ENCODE peak calls at places on chromosomes 3 and 15, in six cellular contexts. Q, N, V, G, H and M are unnamed samples. For H3K27me3 and H3K4me1, the result is how much of the 10 kb centered on the place peaks cover.

GRCh38 chr3:40523781-40524180 is 979 bp upstream of the ZNF621 start:
- DNase-seq in Q (no peak), N (no peak), V (peak), G (no peak), H (no peak), M (no peak)

GRCh38 chr3:181564222-181564621 is 147.5 kb upstream of the SOX2 start:
- DNase-seq in Q (no peak), N (no peak), V (no peak), G (no peak), H (no peak), M (no peak)

GRCh38 chr3:59341441-59341840 is 291.6 kb upstream of the CFAP20DC start:
- DNase-seq in Q (no peak), N (no peak), V (no peak), G (no peak), H (no peak), M (no peak)

GRCh38 chr15:38890194-38890593 is 325.6 kb upstream of the RASGRP1 start:
- DNase-seq in Q (no peak), N (no peak), V (no peak), G (no peak), H (no peak), M (no peak)

GRCh38 chr3:4995500-4996053 is 16.3 kb downstream of the BHLHE40 start:
- DNase-seq in Q (peak), N (peak), V (peak), G (no peak), H (peak), M (no peak)

GRCh38 chr3:195282982-195283381 is 12.0 kb upstream of the XXYLT1 start:
- DNase-seq in Q (no peak), N (peak), V (no peak), G (no peak), H (no peak), M (no peak)

GRCh38 chr3:23580337-23580736 is 225.4 kb upstream of the UBE2E1 start:
- DNase-seq in Q (peak), N (no peak), V (peak), G (no peak), H (peak), M (no peak)

GRCh38 chr3:61582287-61582686 is 20.9 kb downstream of the PTPRG start:
- DNase-seq in Q (no peak), N (no peak), V (no peak), G (no peak), H (no peak), M (no peak)

GRCh38 chr3:87856126-87856525 is 202.7 kb downstream of the CGGBP1 start:
- DNase-seq in Q (peak), N (no peak), V (peak), G (no peak), H (no peak), M (no peak)

GRCh38 chr3:175007316-175007715 is 148.2 kb downstream of the NAALADL2 start:
- DNase-seq in Q (no peak), N (no peak), V (no peak), G (no peak), H (no peak), M (no peak)

GRCh38 chr3:43423142-43423541 is 136.8 kb downstream of the SNRK start:
- DNase-seq in Q (peak), N (no peak), V (peak), G (peak), H (peak), M (no peak)

GRCh38 chr15:80367094-80367493 is 37.1 kb upstream of the ARNT2 start:
- DNase-seq in Q (peak), N (no peak), V (peak), G (no peak), H (no peak), M (no peak)

GRCh38 chr3:189394599-189395121 is 222.9 kb downstream of the TPRG1 start:
- DNase-seq in Q (no peak), N (no peak), V (no peak), G (no peak), H (no peak), M (no peak)

GRCh38 chr15:40108061-40108854 is 421 bp downstream of the BMF start:
- DNase-seq in Q (peak), N (peak), V (peak), G (peak), H (peak), M (no peak)

GRCh38 chr15:94844533-94845390 is 613.4 kb downstream of the MCTP2 start:
- DNase-seq in Q (peak), N (peak), V (no peak), G (peak), H (peak), M (no peak)

GRCh38 chr15:23629234-23629805 is 18.3 kb downstream of the MAGEL2 start:
- DNase-seq in Q (no peak), N (no peak), V (peak), G (no peak), H (peak), M (no peak)

GRCh38 chr3:108297636-108298035 is 1.3 kb downstream of the HHLA2 start:
- DNase-seq in Q (no peak), N (no peak), V (no peak), G (peak), H (no peak), M (no peak)

GRCh38 chr15:68354923-68355322 is 77.0 kb downstream of the ITGA11 start:
- DNase-seq in Q (peak), N (no peak), V (peak), G (no peak), H (peak), M (no peak)

GRCh38 chr3:66989241-66989640 is 8.9 kb upstream of the KBTBD8 start:
- DNase-seq in Q (peak), N (no peak), V (no peak), G (no peak), H (no peak), M (no peak)

GRCh38 chr3:71305246-71306206 is 278.0 kb downstream of the FOXP1 start:
- DNase-seq in Q (peak), N (peak), V (peak), G (peak), H (peak), M (peak)

GRCh38 chr3:188947983-188948657 is 223.7 kb upstream of the TPRG1 start:
- DNase-seq in Q (peak), N (peak), V (peak), G (peak), H (peak), M (no peak)

GRCh38 chr15:59701880-59702279 is 12.8 kb upstream of the BNIP2 start:
- DNase-seq in Q (no peak), N (no peak), V (no peak), G (no peak), H (no peak), M (no peak)

GRCh38 chr3:187227658-187228258 is 30.5 kb downstream of the RTP1 start:
- DNase-seq in Q (peak), N (no peak), V (peak), G (no peak), H (peak), M (no peak)

GRCh38 chr3:139629033-139629432 is 48.7 kb downstream of the NMNAT3 start:
- DNase-seq in Q (peak), N (no peak), V (peak), G (no peak), H (no peak), M (no peak)

GRCh38 chr15:33963831-33964664 is 4.2 kb upstream of the CHRM5 start:
- DNase-seq in Q (peak), N (no peak), V (peak), G (no peak), H (peak), M (no peak)

GRCh38 chr3:13079051-13079450 is 5.8 kb upstream of the IQSEC1 start:
- DNase-seq in Q (no peak), N (no peak), V (no peak), G (no peak), H (no peak), M (no peak)
- H3K27me3 ChIP-seq in Q (under half), N (under half), V (under half), G (under half), H (under half), M (under half)

GRCh38 chr3:37259291-37259690 is 84.9 kb upstream of the LRRFIP2 start:
- DNase-seq in Q (no peak), N (no peak), V (no peak), G (no peak), H (no peak), M (no peak)

GRCh38 chr3:37257581-37257980 is 83.2 kb upstream of the LRRFIP2 start:
- DNase-seq in Q (no peak), N (no peak), V (no peak), G (no peak), H (no peak), M (no peak)

GRCh38 chr3:37255990-37256308 is 81.6 kb upstream of the LRRFIP2 start:
- DNase-seq in Q (no peak), N (no peak), V (no peak), G (no peak), H (peak), M (no peak)

GRCh38 chr3:37254316-37254715 is 79.9 kb upstream of the LRRFIP2 start:
- DNase-seq in Q (no peak), N (no peak), V (no peak), G (no peak), H (no peak), M (no peak)

DNA sequence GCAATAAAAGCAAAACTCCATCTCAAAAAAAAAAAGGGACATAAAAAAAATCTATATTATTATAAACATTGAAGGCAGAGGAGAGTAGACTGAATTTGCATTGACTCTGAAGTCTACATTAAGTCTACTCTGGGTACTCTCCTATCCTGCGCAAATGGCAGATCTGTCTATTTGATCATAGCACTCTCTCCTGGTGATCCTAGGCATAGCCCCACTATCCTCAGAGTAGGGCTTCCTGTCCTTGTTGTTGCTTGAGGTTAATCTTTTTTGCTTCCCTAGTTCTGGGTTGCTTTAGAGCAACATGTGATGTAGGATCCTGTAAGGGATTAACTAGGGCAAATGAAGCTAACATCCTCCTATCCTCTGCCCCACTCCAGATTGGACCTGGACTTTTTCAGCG is 82.1 kb upstream of the LRRFIP2 start:
- DNase-seq in Q (no peak), N (no peak), V (peak), G (no peak), H (no peak), M (no peak)
- TF ChIP-seq CTCF in Q (peak), N (no peak), V (peak), G (peak), H (no peak), M (no peak)

DNA sequence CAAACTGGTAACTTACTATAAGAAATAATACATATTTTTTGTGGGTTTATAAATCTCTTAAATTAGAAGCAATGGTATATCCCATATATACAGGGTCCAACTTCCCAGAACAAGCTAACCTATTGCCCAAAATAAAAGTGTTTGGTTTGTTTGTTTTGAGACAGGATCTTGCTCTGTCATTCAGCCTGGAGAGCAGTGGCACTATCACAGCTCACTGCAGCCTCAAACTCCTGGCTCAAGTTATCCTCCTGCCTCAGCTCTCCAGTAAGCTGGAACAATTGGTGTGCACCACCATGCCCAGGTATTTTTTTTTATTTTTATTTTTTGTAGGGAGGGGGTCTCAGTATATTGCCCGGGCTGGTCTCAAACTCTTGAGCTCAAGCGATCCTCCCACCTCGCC is 135.3 kb downstream of the TFDP2 start:
- DNase-seq in Q (no peak), N (no peak), V (no peak), G (no peak), H (no peak), M (no peak)
- H3K4me1 ChIP-seq in Q (under half), N (under half), V (under half), G (under half), H (under half), M (under half)

GRCh38 chr15:70385052-70385451 is 287.3 kb upstream of the TLE3 start:
- DNase-seq in Q (no peak), N (no peak), V (no peak), G (no peak), H (no peak), M (no peak)

GRCh38 chr15:70387993-70388392 is 290.3 kb upstream of the TLE3 start:
- DNase-seq in Q (no peak), N (no peak), V (no peak), G (no peak), H (no peak), M (no peak)

GRCh38 chr15:70387086-70387485 is 289.4 kb upstream of the TLE3 start:
- DNase-seq in Q (no peak), N (no peak), V (no peak), G (no peak), H (no peak), M (no peak)

GRCh38 chr15:70383856-70384255 is 286.1 kb upstream of the TLE3 start:
- DNase-seq in Q (no peak), N (no peak), V (no peak), G (no peak), H (no peak), M (no peak)

GRCh38 chr15:70385711-70386110 is 288.0 kb upstream of the TLE3 start:
- DNase-seq in Q (no peak), N (no peak), V (no peak), G (no peak), H (no peak), M (no peak)
- H3K27me3 ChIP-seq in Q (under half), N (under half), V (under half), G (under half), H (under half), M (under half)

GRCh38 chr15:100642217-100642949 is 40.0 kb downstream of the ASB7 start:
- DNase-seq in Q (peak), N (no peak), V (no peak), G (no peak), H (no peak), M (no peak)
- TF ChIP-seq CTCF in Q (no peak), N (no peak), V (no peak), G (no peak), H (no peak), M (no peak)

GRCh38 chr3:98777801-98778220 is 14.7 kb downstream of the ST3GAL6 start:
- DNase-seq in Q (peak), N (no peak), V (peak), G (no peak), H (peak), M (no peak)
- H3K4me1 ChIP-seq in Q (under half), N (under half), V (under half), G (half or more), H (under half), M (under half)